ENCODE peak calls at places on chromosomes 12 and 14, in seven cellular contexts. One of them, this sample, is unnamed.

GRCh38 chr12:110916295-110916875 is 4.0 kb downstream of the MYL2 start:
- DNase-seq in GM13976: no peak
- DNase-seq in GDM1: no peak
- DNase-seq in occipital lobe: no peak
- DNase-seq in mammary epithelial cell: peak; percentile 32
- DNase-seq in HFF-Myc: no peak
- DNase-seq in endothelial cell: no peak
- DNase-seq in this sample: no peak

GRCh38 chr14:23430016-23430732 is 5.3 kb downstream of the MYH7 start:
- DNase-seq in GM13976: no peak
- DNase-seq in GDM1: no peak
- DNase-seq in occipital lobe: no peak
- DNase-seq in mammary epithelial cell: no peak
- DNase-seq in HFF-Myc: no peak
- DNase-seq in endothelial cell: no peak
- DNase-seq in this sample: no peak

GRCh38 chr14:33676135-33676566 is 274.7 kb downstream of the EGLN3 start:
- DNase-seq in GM13976: no peak
- DNase-seq in GDM1: no peak
- DNase-seq in occipital lobe: no peak
- DNase-seq in mammary epithelial cell: peak; percentile 27
- DNase-seq in HFF-Myc: no peak
- DNase-seq in endothelial cell: peak; percentile 46
- DNase-seq in this sample: no peak

GRCh38 chr14:95033851-95034622 is 123.3 kb downstream of the DICER1 start:
- DNase-seq in GM13976: no peak
- DNase-seq in GDM1: no peak
- DNase-seq in occipital lobe: no peak
- DNase-seq in mammary epithelial cell: no peak
- DNase-seq in HFF-Myc: no peak
- DNase-seq in endothelial cell: no peak
- DNase-seq in this sample: no peak

GRCh38 chr14:54761835-54762234 is 140.8 kb downstream of the GCH1 start:
- DNase-seq in GM13976: no peak
- DNase-seq in GDM1: no peak
- DNase-seq in occipital lobe: no peak
- DNase-seq in mammary epithelial cell: no peak
- DNase-seq in HFF-Myc: no peak
- DNase-seq in endothelial cell: no peak
- DNase-seq in this sample: no peak

GRCh38 chr12:50187084-50187900 is 20.1 kb upstream of the CERS5 start:
- DNase-seq in GM13976: peak; percentile 58
- DNase-seq in GDM1: no peak
- DNase-seq in occipital lobe: no peak
- DNase-seq in mammary epithelial cell: peak; percentile 26
- DNase-seq in HFF-Myc: no peak
- DNase-seq in endothelial cell: no peak
- DNase-seq in this sample: no peak

GRCh38 chr12:28709996-28710685 is 438.9 kb upstream of the FAR2 start:
- DNase-seq in GM13976: no peak
- DNase-seq in GDM1: no peak
- DNase-seq in occipital lobe: no peak
- DNase-seq in mammary epithelial cell: no peak
- DNase-seq in HFF-Myc: peak; percentile 46
- DNase-seq in endothelial cell: no peak
- DNase-seq in this sample: no peak

GRCh38 chr12:14284189-14284722 is 81.2 kb upstream of the ATF7IP start:
- DNase-seq in GM13976: peak; percentile 61
- DNase-seq in GDM1: no peak
- DNase-seq in occipital lobe: no peak
- DNase-seq in mammary epithelial cell: no peak
- DNase-seq in HFF-Myc: no peak
- DNase-seq in endothelial cell: no peak
- DNase-seq in this sample: no peak

GRCh38 chr12:128069359-128069997 is 197.5 kb upstream of the TMEM132C start:
- DNase-seq in GM13976: peak; percentile 47
- DNase-seq in GDM1: no peak
- DNase-seq in occipital lobe: no peak
- DNase-seq in mammary epithelial cell: peak; percentile 45
- DNase-seq in HFF-Myc: no peak
- DNase-seq in endothelial cell: peak; percentile 4
- DNase-seq in this sample: no peak

GRCh38 chr14:105145381-105146180 is 23.0 kb downstream of the JAG2 start:
- DNase-seq in GM13976: no peak
- DNase-seq in GDM1: no peak
- DNase-seq in occipital lobe: no peak
- DNase-seq in mammary epithelial cell: no peak
- DNase-seq in HFF-Myc: no peak
- DNase-seq in endothelial cell: no peak
- DNase-seq in this sample: no peak

GRCh38 chr12:58105225-58106119 is 164.1 kb downstream of the ATP23 start:
- DNase-seq in GM13976: no peak
- DNase-seq in GDM1: no peak
- DNase-seq in occipital lobe: no peak
- DNase-seq in mammary epithelial cell: peak; percentile 3
- DNase-seq in HFF-Myc: no peak
- DNase-seq in endothelial cell: no peak
- DNase-seq in this sample: no peak

GRCh38 chr12:41661141-41661540 is 473.0 kb downstream of the PDZRN4 start:
- DNase-seq in GM13976: no peak
- DNase-seq in GDM1: no peak
- DNase-seq in occipital lobe: no peak
- DNase-seq in mammary epithelial cell: peak; percentile 24
- DNase-seq in HFF-Myc: no peak
- DNase-seq in endothelial cell: no peak
- DNase-seq in this sample: no peak

GRCh38 chr12:49887091-49887490 is 16.6 kb downstream of the FAIM2 start:
- DNase-seq in GM13976: no peak
- DNase-seq in GDM1: no peak
- DNase-seq in occipital lobe: no peak
- DNase-seq in mammary epithelial cell: no peak
- DNase-seq in HFF-Myc: no peak
- DNase-seq in endothelial cell: no peak
- DNase-seq in this sample: no peak

GRCh38 chr14:104858811-104859426 is 6.1 kb upstream of the CEP170B start:
- DNase-seq in GM13976: no peak
- DNase-seq in GDM1: no peak
- DNase-seq in occipital lobe: no peak
- DNase-seq in mammary epithelial cell: no peak
- DNase-seq in HFF-Myc: no peak
- DNase-seq in endothelial cell: no peak
- DNase-seq in this sample: no peak

GRCh38 chr14:85934886-85935254 is 404.9 kb downstream of the FLRT2 start:
- DNase-seq in GM13976: no peak
- DNase-seq in GDM1: no peak
- DNase-seq in occipital lobe: no peak
- DNase-seq in mammary epithelial cell: peak; percentile 25
- DNase-seq in HFF-Myc: no peak
- DNase-seq in endothelial cell: no peak
- DNase-seq in this sample: no peak

GRCh38 chr14:56487090-56487667 is 92.4 kb upstream of the TMEM260 start:
- DNase-seq in GM13976: no peak
- DNase-seq in GDM1: no peak
- DNase-seq in occipital lobe: no peak
- DNase-seq in mammary epithelial cell: peak; percentile 1
- DNase-seq in HFF-Myc: no peak
- DNase-seq in endothelial cell: no peak
- DNase-seq in this sample: no peak

GRCh38 chr12:5269846-5270245 is 162.1 kb upstream of the NTF3 start:
- DNase-seq in GM13976: no peak
- DNase-seq in GDM1: no peak
- DNase-seq in occipital lobe: no peak
- DNase-seq in mammary epithelial cell: no peak
- DNase-seq in HFF-Myc: no peak
- DNase-seq in endothelial cell: no peak
- DNase-seq in this sample: no peak

GRCh38 chr12:50806176-50806575 is 36.5 kb upstream of the TMPRSS12 start:
- DNase-seq in GM13976: no peak
- DNase-seq in GDM1: no peak
- DNase-seq in occipital lobe: no peak
- DNase-seq in mammary epithelial cell: no peak
- DNase-seq in HFF-Myc: no peak
- DNase-seq in endothelial cell: no peak
- DNase-seq in this sample: no peak

GRCh38 chr12:12267801-12268200 is 957 bp upstream of the LRP6 start:
- DNase-seq in GM13976: no peak
- DNase-seq in GDM1: no peak
- DNase-seq in occipital lobe: no peak
- DNase-seq in mammary epithelial cell: no peak
- DNase-seq in HFF-Myc: no peak
- DNase-seq in endothelial cell: peak; percentile 8
- DNase-seq in this sample: no peak

GRCh38 chr14:68459480-68460136 is 333.3 kb downstream of the ZFP36L1 start:
- DNase-seq in GM13976: no peak
- DNase-seq in GDM1: no peak
- DNase-seq in occipital lobe: no peak
- DNase-seq in mammary epithelial cell: no peak
- DNase-seq in HFF-Myc: no peak
- DNase-seq in endothelial cell: no peak
- DNase-seq in this sample: no peak

GRCh38 chr12:13952096-13952495 is 29.3 kb downstream of the GRIN2B start:
- DNase-seq in GM13976: no peak
- DNase-seq in GDM1: no peak
- DNase-seq in occipital lobe: no peak
- DNase-seq in mammary epithelial cell: no peak
- DNase-seq in HFF-Myc: no peak
- DNase-seq in endothelial cell: no peak
- DNase-seq in this sample: no peak

GRCh38 chr14:73591690-73592448 is at the start of gene ACOT4:
- DNase-seq in GM13976: peak; percentile 80
- DNase-seq in GDM1: no peak
- DNase-seq in occipital lobe: peak; percentile 39
- DNase-seq in mammary epithelial cell: peak; percentile 14
- DNase-seq in HFF-Myc: no peak
- DNase-seq in endothelial cell: peak; percentile 34
- DNase-seq in this sample: peak; percentile 38

GRCh38 chr12:110860833-110861291 is 14.1 kb downstream of the CCDC63 start:
- DNase-seq in GM13976: no peak
- DNase-seq in GDM1: peak; percentile 84
- DNase-seq in occipital lobe: no peak
- DNase-seq in mammary epithelial cell: no peak
- DNase-seq in HFF-Myc: no peak
- DNase-seq in endothelial cell: no peak
- DNase-seq in this sample: no peak

GRCh38 chr12:19483727-19484126 is 44.4 kb downstream of the AEBP2 start:
- DNase-seq in GM13976: no peak
- DNase-seq in GDM1: no peak
- DNase-seq in occipital lobe: no peak
- DNase-seq in mammary epithelial cell: peak; percentile 28
- DNase-seq in HFF-Myc: no peak
- DNase-seq in endothelial cell: no peak
- DNase-seq in this sample: no peak

GRCh38 chr12:50119387-50119786 is 7.4 kb downstream of the COX14 start:
- DNase-seq in GM13976: no peak
- DNase-seq in GDM1: no peak
- DNase-seq in occipital lobe: no peak
- DNase-seq in mammary epithelial cell: no peak
- DNase-seq in HFF-Myc: no peak
- DNase-seq in endothelial cell: no peak
- DNase-seq in this sample: no peak

GRCh38 chr12:128827724-128828123 is 4.0 kb upstream of the SLC15A4 start:
- DNase-seq in GM13976: no peak
- DNase-seq in GDM1: no peak
- DNase-seq in occipital lobe: no peak
- DNase-seq in mammary epithelial cell: no peak
- DNase-seq in HFF-Myc: no peak
- DNase-seq in endothelial cell: no peak
- DNase-seq in this sample: no peak

GRCh38 chr12:98770230-98770629 is 125.1 kb downstream of the APAF1 start:
- DNase-seq in GM13976: no peak
- DNase-seq in GDM1: no peak
- DNase-seq in occipital lobe: no peak
- DNase-seq in mammary epithelial cell: no peak
- DNase-seq in HFF-Myc: no peak
- DNase-seq in endothelial cell: no peak
- DNase-seq in this sample: no peak

GRCh38 chr14:77087631-77088030 is 10.4 kb upstream of the CIPC start:
- DNase-seq in GM13976: no peak
- DNase-seq in GDM1: no peak
- DNase-seq in occipital lobe: no peak
- DNase-seq in mammary epithelial cell: no peak
- DNase-seq in HFF-Myc: no peak
- DNase-seq in endothelial cell: no peak
- DNase-seq in this sample: no peak

GRCh38 chr12:51428256-51428655 is 3.6 kb downstream of the SLC4A8 start:
- DNase-seq in GM13976: no peak
- DNase-seq in GDM1: no peak
- DNase-seq in occipital lobe: no peak
- DNase-seq in mammary epithelial cell: no peak
- DNase-seq in HFF-Myc: no peak
- DNase-seq in endothelial cell: no peak
- DNase-seq in this sample: peak; percentile 64

GRCh38 chr12:30506411-30506810 is 189.3 kb downstream of the IPO8 start:
- DNase-seq in GM13976: no peak
- DNase-seq in GDM1: no peak
- DNase-seq in occipital lobe: no peak
- DNase-seq in mammary epithelial cell: no peak
- DNase-seq in HFF-Myc: no peak
- DNase-seq in endothelial cell: no peak
- DNase-seq in this sample: no peak

GRCh38 chr12:108782971-108783370 is 51.7 kb upstream of the CORO1C start:
- DNase-seq in GM13976: no peak
- DNase-seq in GDM1: no peak
- DNase-seq in occipital lobe: no peak
- DNase-seq in mammary epithelial cell: no peak
- DNase-seq in HFF-Myc: no peak
- DNase-seq in endothelial cell: no peak
- DNase-seq in this sample: no peak

GRCh38 chr12:6699989-6700645 is 498 bp downstream of the PIANP start:
- DNase-seq in GM13976: no peak
- DNase-seq in GDM1: no peak
- DNase-seq in occipital lobe: no peak
- DNase-seq in mammary epithelial cell: no peak
- DNase-seq in HFF-Myc: no peak
- DNase-seq in endothelial cell: peak; percentile 43
- DNase-seq in this sample: peak; percentile 43

GRCh38 chr12:2851931-2852330 is 4.9 kb downstream of the TEX52 start:
- DNase-seq in GM13976: no peak
- DNase-seq in GDM1: no peak
- DNase-seq in occipital lobe: no peak
- DNase-seq in mammary epithelial cell: no peak
- DNase-seq in HFF-Myc: no peak
- DNase-seq in endothelial cell: no peak
- DNase-seq in this sample: no peak